ENCODE peak calls at places on chromosomes 12 and 14, in eight cellular contexts. One of them, this sample, is unnamed.

GRCh38 chr14:61977217-61977616 is 215.0 kb downstream of the SNAPC1 start:
- DNase-seq in small intestine: no peak
- DNase-seq in A549: no peak
- DNase-seq in aorta: no peak
- DNase-seq in mammary epithelial cell: no peak
- DNase-seq in H1: no peak
- DNase-seq in lung: no peak
- DNase-seq in upper lobe of right lung: no peak
- DNase-seq in this sample: no peak

GRCh38 chr12:6183689-6184441 is 16.3 kb upstream of the CD9 start:
- DNase-seq in H1: no peak
- DNase-seq in aorta: peak; percentile 24
- DNase-seq in lung: no peak
- DNase-seq in small intestine: peak; percentile 97
- DNase-seq in upper lobe of right lung: no peak
- DNase-seq in A549: no peak
- DNase-seq in mammary epithelial cell: peak; percentile 40
- DNase-seq in this sample: no peak

GRCh38 chr14:41476526-41476925 is 130.2 kb upstream of the LRFN5 start:
- DNase-seq in H1: no peak
- DNase-seq in aorta: no peak
- DNase-seq in lung: no peak
- DNase-seq in small intestine: peak; percentile 47
- DNase-seq in mammary epithelial cell: peak; percentile 58
- DNase-seq in A549: no peak
- DNase-seq in upper lobe of right lung: no peak
- DNase-seq in this sample: no peak

GRCh38 chr14:90629471-90629870 is 186.8 kb downstream of the TTC7B start:
- DNase-seq in upper lobe of right lung: peak; percentile 74
- DNase-seq in aorta: no peak
- DNase-seq in lung: peak; percentile 49
- DNase-seq in small intestine: peak; percentile 7
- DNase-seq in H1: no peak
- DNase-seq in mammary epithelial cell: no peak
- DNase-seq in A549: no peak
- DNase-seq in this sample: no peak

GRCh38 chr14:22276913-22277816 is 311.9 kb downstream of the DAD1 start:
- DNase-seq in H1: no peak
- DNase-seq in aorta: no peak
- DNase-seq in small intestine: peak; percentile 4
- DNase-seq in lung: no peak
- DNase-seq in mammary epithelial cell: no peak
- DNase-seq in A549: no peak
- DNase-seq in upper lobe of right lung: no peak
- DNase-seq in this sample: no peak

GRCh38 chr14:69327507-69327906 is 67.5 kb downstream of the GALNT16 start:
- DNase-seq in A549: no peak
- DNase-seq in H1: no peak
- DNase-seq in lung: no peak
- DNase-seq in small intestine: no peak
- DNase-seq in aorta: peak; percentile 23
- DNase-seq in mammary epithelial cell: no peak
- DNase-seq in upper lobe of right lung: peak; percentile 43
- DNase-seq in this sample: no peak

GRCh38 chr14:67331368-67332125 is 28.1 kb downstream of the ATP6V1D start:
- DNase-seq in mammary epithelial cell: peak; percentile 71
- DNase-seq in lung: no peak
- DNase-seq in upper lobe of right lung: no peak
- DNase-seq in small intestine: no peak
- DNase-seq in aorta: no peak
- DNase-seq in A549: no peak
- DNase-seq in H1: no peak
- DNase-seq in this sample: no peak

GRCh38 chr12:78005094-78005492 is 174.4 kb downstream of the NAV3 start:
- DNase-seq in upper lobe of right lung: no peak
- DNase-seq in H1: no peak
- DNase-seq in aorta: no peak
- DNase-seq in small intestine: no peak
- DNase-seq in mammary epithelial cell: no peak
- DNase-seq in A549: no peak
- DNase-seq in lung: no peak
- DNase-seq in this sample: no peak

GRCh38 chr12:109943811-109944210 is 43.7 kb downstream of the TCHP start:
- DNase-seq in A549: no peak
- DNase-seq in H1: no peak
- DNase-seq in mammary epithelial cell: no peak
- DNase-seq in lung: no peak
- DNase-seq in aorta: no peak
- DNase-seq in small intestine: no peak
- DNase-seq in upper lobe of right lung: no peak
- DNase-seq in this sample: no peak

GRCh38 chr12:30953946-30954766 is 27.6 kb downstream of the TSPAN11 start:
- DNase-seq in small intestine: no peak
- DNase-seq in mammary epithelial cell: no peak
- DNase-seq in H1: no peak
- DNase-seq in aorta: no peak
- DNase-seq in A549: no peak
- DNase-seq in upper lobe of right lung: no peak
- DNase-seq in lung: no peak
- DNase-seq in this sample: no peak

GRCh38 chr12:59431266-59431665 is 164.6 kb upstream of the SLC16A7 start:
- DNase-seq in aorta: no peak
- DNase-seq in A549: no peak
- DNase-seq in small intestine: no peak
- DNase-seq in mammary epithelial cell: no peak
- DNase-seq in H1: no peak
- DNase-seq in lung: no peak
- DNase-seq in upper lobe of right lung: no peak
- DNase-seq in this sample: no peak

GRCh38 chr12:89160716-89161123 is 191.6 kb downstream of the DUSP6 start:
- DNase-seq in aorta: peak; percentile 74
- DNase-seq in H1: no peak
- DNase-seq in small intestine: peak; percentile 26
- DNase-seq in upper lobe of right lung: peak; percentile 64
- DNase-seq in A549: no peak
- DNase-seq in lung: peak; percentile 58
- DNase-seq in mammary epithelial cell: peak; percentile 93
- DNase-seq in this sample: no peak

GRCh38 chr12:5989621-5990020 is 44.6 kb upstream of the ANO2 start:
- DNase-seq in upper lobe of right lung: no peak
- DNase-seq in A549: no peak
- DNase-seq in aorta: no peak
- DNase-seq in H1: no peak
- DNase-seq in small intestine: no peak
- DNase-seq in lung: no peak
- DNase-seq in mammary epithelial cell: no peak
- DNase-seq in this sample: no peak

GRCh38 chr12:104683831-104684503 is 227.2 kb downstream of the CHST11 start:
- DNase-seq in H1: no peak
- DNase-seq in lung: no peak
- DNase-seq in aorta: no peak
- DNase-seq in upper lobe of right lung: no peak
- DNase-seq in A549: no peak
- DNase-seq in mammary epithelial cell: no peak
- DNase-seq in small intestine: no peak
- DNase-seq in this sample: no peak

GRCh38 chr14:21884995-21885394 is 211.4 kb upstream of the OR4E1 start:
- DNase-seq in upper lobe of right lung: no peak
- DNase-seq in small intestine: no peak
- DNase-seq in aorta: no peak
- DNase-seq in A549: no peak
- DNase-seq in lung: no peak
- DNase-seq in H1: no peak
- DNase-seq in mammary epithelial cell: no peak
- DNase-seq in this sample: no peak

GRCh38 chr12:101767537-101767936 is 28.3 kb upstream of the SYCP3 start:
- DNase-seq in H1: no peak
- DNase-seq in upper lobe of right lung: no peak
- DNase-seq in lung: no peak
- DNase-seq in mammary epithelial cell: no peak
- DNase-seq in A549: no peak
- DNase-seq in small intestine: peak; percentile 11
- DNase-seq in aorta: no peak
- DNase-seq in this sample: no peak

GRCh38 chr12:101768781-101769180 is 29.5 kb upstream of the SYCP3 start:
- DNase-seq in aorta: no peak
- DNase-seq in upper lobe of right lung: no peak
- DNase-seq in mammary epithelial cell: no peak
- DNase-seq in A549: no peak
- DNase-seq in small intestine: no peak
- DNase-seq in H1: no peak
- DNase-seq in lung: no peak
- DNase-seq in this sample: no peak

GRCh38 chr12:101772019-101772774 is 32.9 kb upstream of the SYCP3 start:
- DNase-seq in aorta: no peak
- DNase-seq in small intestine: no peak
- DNase-seq in A549: no peak
- DNase-seq in upper lobe of right lung: no peak
- DNase-seq in mammary epithelial cell: peak; percentile 27
- DNase-seq in H1: no peak
- DNase-seq in lung: no peak
- DNase-seq in this sample: no peak

GRCh38 chr12:101773560-101774206 is 34.4 kb upstream of the SYCP3 start:
- DNase-seq in lung: peak; percentile 66
- DNase-seq in aorta: no peak
- DNase-seq in small intestine: peak; percentile 69
- DNase-seq in A549: peak; percentile 65
- DNase-seq in H1: peak; percentile 5
- DNase-seq in upper lobe of right lung: no peak
- DNase-seq in mammary epithelial cell: peak; percentile 57
- DNase-seq in this sample: peak; percentile 47

DNA sequence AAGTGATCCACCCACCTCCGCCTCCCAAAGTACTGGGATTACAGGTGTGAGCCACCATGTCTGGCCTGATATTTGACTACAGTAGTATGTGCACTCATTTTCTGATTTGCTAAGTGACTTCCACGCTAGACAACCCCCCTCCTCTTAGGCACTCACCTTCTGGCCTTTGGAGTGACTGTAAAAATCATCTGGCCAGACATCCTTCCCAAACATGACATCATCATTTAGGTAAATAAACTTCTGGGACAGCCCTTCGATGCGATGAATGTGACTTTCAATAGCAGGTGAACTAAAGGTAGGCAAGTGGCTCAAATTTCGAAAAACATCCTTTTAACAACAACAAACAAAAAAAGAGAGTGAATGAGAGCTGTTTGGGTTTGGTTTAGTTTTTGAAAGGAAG is 30.6 kb upstream of the SYCP3 start:
- DNase-seq in small intestine: no peak
- DNase-seq in aorta: no peak
- DNase-seq in H1: no peak
- DNase-seq in mammary epithelial cell: no peak
- DNase-seq in A549: no peak
- DNase-seq in upper lobe of right lung: no peak
- DNase-seq in lung: no peak
- DNase-seq in this sample: no peak
- H3K9me3 ChIP-seq in small intestine: no peaks in the 10 kb centered on the region
- H3K9me3 ChIP-seq in aorta: no peaks in the 10 kb centered on the region
- H3K9me3 ChIP-seq in H1: no peaks in the 10 kb centered on the region
- H3K9me3 ChIP-seq in mammary epithelial cell: no peaks in the 10 kb centered on the region
- H3K9me3 ChIP-seq in A549: no peaks in the 10 kb centered on the region
- H3K9me3 ChIP-seq in upper lobe of right lung: no peaks in the 10 kb centered on the region
- H3K9me3 ChIP-seq in lung: no peaks in the 10 kb centered on the region
- H3K9me3 ChIP-seq in this sample: no peaks in the 10 kb centered on the region

GRCh38 chr12:16606936-16607335 is 974 bp upstream of the LMO3 start:
- DNase-seq in H1: no peak
- DNase-seq in A549: no peak
- DNase-seq in upper lobe of right lung: no peak
- DNase-seq in lung: no peak
- DNase-seq in small intestine: no peak
- DNase-seq in mammary epithelial cell: no peak
- DNase-seq in aorta: no peak
- DNase-seq in this sample: no peak
- H3K4me3 ChIP-seq in H1: peak overlapping the region; percentile 72
- H3K4me3 ChIP-seq in A549: no peak overlapping the region
- H3K4me3 ChIP-seq in upper lobe of right lung: peak overlapping the region; percentile 54
- H3K4me3 ChIP-seq in lung: peak overlapping the region; percentile 50
- H3K4me3 ChIP-seq in small intestine: no peak overlapping the region
- H3K4me3 ChIP-seq in mammary epithelial cell: no peak overlapping the region
- H3K4me3 ChIP-seq in aorta: peak overlapping the region; percentile 80
- H3K4me3 ChIP-seq in this sample: peak overlapping the region; percentile 73

GRCh38 chr14:34496007-34496678 is 34.1 kb upstream of the SPTSSA start:
- DNase-seq in lung: peak; percentile 31
- DNase-seq in small intestine: no peak
- DNase-seq in H1: no peak
- DNase-seq in mammary epithelial cell: no peak
- DNase-seq in A549: no peak
- DNase-seq in aorta: no peak
- DNase-seq in upper lobe of right lung: no peak
- DNase-seq in this sample: no peak
- H3K9me3 ChIP-seq in lung: no peaks in the 10 kb centered on the region
- H3K9me3 ChIP-seq in small intestine: no peaks in the 10 kb centered on the region
- H3K9me3 ChIP-seq in H1: no peaks in the 10 kb centered on the region
- H3K9me3 ChIP-seq in mammary epithelial cell: no peaks in the 10 kb centered on the region
- H3K9me3 ChIP-seq in A549: no peaks in the 10 kb centered on the region
- H3K9me3 ChIP-seq in aorta: no peaks in the 10 kb centered on the region
- H3K9me3 ChIP-seq in upper lobe of right lung: no peaks in the 10 kb centered on the region
- H3K9me3 ChIP-seq in this sample: no peaks in the 10 kb centered on the region

DNA sequence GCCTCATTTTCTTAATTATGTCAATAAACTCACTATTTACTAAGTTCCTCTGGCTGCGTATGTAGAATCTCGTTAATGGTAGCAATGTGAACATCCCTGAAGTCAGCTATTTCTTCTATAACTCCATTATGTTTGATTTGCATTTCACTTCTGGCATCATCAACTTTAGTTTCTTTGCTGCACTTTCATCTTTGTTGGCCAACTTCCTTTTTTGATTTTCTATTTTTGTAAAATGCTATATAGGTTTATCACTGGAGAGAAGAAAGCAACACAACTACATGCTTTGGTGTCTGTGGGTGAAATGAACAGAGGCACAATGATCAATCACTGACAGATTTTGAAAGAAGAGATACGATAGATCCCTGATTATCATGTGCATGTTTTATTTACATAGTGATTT is 58.5 kb upstream of the ATF7IP start:
- DNase-seq in small intestine: no peak
- DNase-seq in A549: no peak
- DNase-seq in mammary epithelial cell: no peak
- DNase-seq in aorta: no peak
- DNase-seq in H1: no peak
- DNase-seq in upper lobe of right lung: no peak
- DNase-seq in lung: no peak
- DNase-seq in this sample: no peak
- H3K4me3 ChIP-seq in small intestine: no peak overlapping the region
- H3K4me3 ChIP-seq in A549: no peak overlapping the region
- H3K4me3 ChIP-seq in mammary epithelial cell: no peak overlapping the region
- H3K4me3 ChIP-seq in aorta: no peak overlapping the region
- H3K4me3 ChIP-seq in H1: no peak overlapping the region
- H3K4me3 ChIP-seq in upper lobe of right lung: no peak overlapping the region
- H3K4me3 ChIP-seq in lung: no peak overlapping the region
- H3K4me3 ChIP-seq in this sample: no peak overlapping the region

This sample was measured in iPS DF 6.9.